ENCODE peak calls at places on chromosomes 16 and 17, in ten cellular contexts. One of them, this sample, is unnamed.
A peak's percentile ranks its signal among the peaks of the same experiment; 100 is the strongest.

GRCh38 chr16:55706739-55707487 is 51.1 kb downstream of the SLC6A2 start:
- DNase-seq in uterus: no peak
- DNase-seq in GM23248: no peak
- DNase-seq in left ventricle myocardium inferior: no peak
- DNase-seq in mesendoderm: peak; percentile 45
- DNase-seq in body of pancreas: no peak
- DNase-seq in psoas muscle: no peak
- DNase-seq in K562: no peak
- DNase-seq in MM.1S: no peak
- DNase-seq in neural progenitor cell: no peak
- DNase-seq in this sample: no peak

GRCh38 chr17:7929158-7930029 is at the start of gene KCNAB3:
- DNase-seq in uterus: peak; percentile 82
- DNase-seq in GM23248: peak; percentile 78
- DNase-seq in left ventricle myocardium inferior: peak; percentile 27
- DNase-seq in mesendoderm: peak; percentile 89
- DNase-seq in body of pancreas: no peak
- DNase-seq in psoas muscle: no peak
- DNase-seq in K562: peak; percentile 20
- DNase-seq in MM.1S: no peak
- DNase-seq in neural progenitor cell: peak; percentile 95
- DNase-seq in this sample: no peak

GRCh38 chr16:3961449-3961849 is 80.9 kb upstream of the CREBBP start:
- DNase-seq in uterus: no peak
- DNase-seq in GM23248: peak; percentile 79
- DNase-seq in left ventricle myocardium inferior: no peak
- DNase-seq in mesendoderm: peak; percentile 48
- DNase-seq in body of pancreas: peak; percentile 61
- DNase-seq in psoas muscle: peak; percentile 39
- DNase-seq in K562: no peak
- DNase-seq in MM.1S: no peak
- DNase-seq in neural progenitor cell: no peak
- DNase-seq in this sample: peak; percentile 77

GRCh38 chr17:77217136-77217535 is 76.4 kb downstream of the SEC14L1 start:
- DNase-seq in uterus: no peak
- DNase-seq in GM23248: no peak
- DNase-seq in left ventricle myocardium inferior: no peak
- DNase-seq in mesendoderm: no peak
- DNase-seq in body of pancreas: no peak
- DNase-seq in psoas muscle: no peak
- DNase-seq in K562: no peak
- DNase-seq in MM.1S: no peak
- DNase-seq in neural progenitor cell: no peak
- DNase-seq in this sample: peak; percentile 23

GRCh38 chr17:82909322-82909904 is 69.6 kb upstream of the ZNF750 start:
- DNase-seq in uterus: no peak
- DNase-seq in GM23248: no peak
- DNase-seq in left ventricle myocardium inferior: no peak
- DNase-seq in mesendoderm: no peak
- DNase-seq in body of pancreas: peak; percentile 97
- DNase-seq in psoas muscle: no peak
- DNase-seq in K562: peak; percentile 15
- DNase-seq in MM.1S: no peak
- DNase-seq in neural progenitor cell: no peak
- DNase-seq in this sample: no peak

GRCh38 chr17:78335176-78335575 is 24.7 kb downstream of the SOCS3 start:
- DNase-seq in uterus: no peak
- DNase-seq in GM23248: no peak
- DNase-seq in left ventricle myocardium inferior: no peak
- DNase-seq in mesendoderm: no peak
- DNase-seq in body of pancreas: no peak
- DNase-seq in psoas muscle: no peak
- DNase-seq in K562: no peak
- DNase-seq in MM.1S: no peak
- DNase-seq in neural progenitor cell: no peak
- DNase-seq in this sample: no peak

GRCh38 chr17:29039764-29040598 is 3.0 kb upstream of the PIPOX start:
- DNase-seq in uterus: no peak
- DNase-seq in GM23248: peak; percentile 78
- DNase-seq in left ventricle myocardium inferior: no peak
- DNase-seq in mesendoderm: peak; percentile 96
- DNase-seq in body of pancreas: no peak
- DNase-seq in psoas muscle: no peak
- DNase-seq in K562: no peak
- DNase-seq in MM.1S: no peak
- DNase-seq in neural progenitor cell: peak; percentile 70
- DNase-seq in this sample: no peak

GRCh38 chr17:65346166-65346565 is 209.0 kb downstream of the RGS9 start:
- DNase-seq in uterus: no peak
- DNase-seq in GM23248: peak; percentile 6
- DNase-seq in left ventricle myocardium inferior: no peak
- DNase-seq in mesendoderm: no peak
- DNase-seq in body of pancreas: no peak
- DNase-seq in psoas muscle: no peak
- DNase-seq in K562: no peak
- DNase-seq in MM.1S: no peak
- DNase-seq in neural progenitor cell: no peak
- DNase-seq in this sample: no peak

GRCh38 chr17:80123791-80124190 is 22.4 kb downstream of the GAA start:
- DNase-seq in uterus: no peak
- DNase-seq in GM23248: peak; percentile 64
- DNase-seq in left ventricle myocardium inferior: no peak
- DNase-seq in mesendoderm: peak; percentile 35
- DNase-seq in body of pancreas: peak; percentile 57
- DNase-seq in psoas muscle: peak; percentile 54
- DNase-seq in K562: no peak
- DNase-seq in MM.1S: no peak
- DNase-seq in neural progenitor cell: no peak
- DNase-seq in this sample: no peak

GRCh38 chr16:2838928-2839327 is 8.8 kb downstream of the ZG16B start:
- DNase-seq in uterus: peak; percentile 36
- DNase-seq in GM23248: peak; percentile 94
- DNase-seq in left ventricle myocardium inferior: peak; percentile 48
- DNase-seq in mesendoderm: peak; percentile 89
- DNase-seq in body of pancreas: peak; percentile 77
- DNase-seq in psoas muscle: peak; percentile 75
- DNase-seq in K562: peak; percentile 80
- DNase-seq in MM.1S: peak; percentile 48
- DNase-seq in neural progenitor cell: peak; percentile 90
- DNase-seq in this sample: peak; percentile 66

GRCh38 chr17:74748529-74749261 is at the start of gene NHERF1:
- DNase-seq in uterus: peak; percentile 85
- DNase-seq in GM23248: peak; percentile 97
- DNase-seq in left ventricle myocardium inferior: peak; percentile 96
- DNase-seq in mesendoderm: peak; percentile 96
- DNase-seq in body of pancreas: peak; percentile 96
- DNase-seq in psoas muscle: peak; percentile 96
- DNase-seq in K562: peak; percentile 95
- DNase-seq in MM.1S: peak; percentile 95
- DNase-seq in neural progenitor cell: peak; percentile 98
- DNase-seq in this sample: peak; percentile 98

GRCh38 chr17:67076290-67076689 is 31.9 kb downstream of the CACNG1 start:
- DNase-seq in uterus: no peak
- DNase-seq in GM23248: no peak
- DNase-seq in left ventricle myocardium inferior: no peak
- DNase-seq in mesendoderm: peak; percentile 78
- DNase-seq in body of pancreas: peak; percentile 41
- DNase-seq in psoas muscle: no peak
- DNase-seq in K562: no peak
- DNase-seq in MM.1S: no peak
- DNase-seq in neural progenitor cell: no peak
- DNase-seq in this sample: peak; percentile 46

GRCh38 chr16:77212736-77213541 is 13.7 kb downstream of the SYCE1L start:
- DNase-seq in uterus: peak; percentile 69
- DNase-seq in GM23248: peak; percentile 58
- DNase-seq in left ventricle myocardium inferior: peak; percentile 57
- DNase-seq in mesendoderm: peak; percentile 73
- DNase-seq in body of pancreas: peak; percentile 63
- DNase-seq in psoas muscle: peak; percentile 74
- DNase-seq in K562: peak; percentile 66
- DNase-seq in MM.1S: peak; percentile 19
- DNase-seq in neural progenitor cell: peak; percentile 74
- DNase-seq in this sample: peak; percentile 90

GRCh38 chr16:2973081-2973480 is 3.9 kb downstream of the PAQR4 start:
- DNase-seq in uterus: no peak
- DNase-seq in GM23248: no peak
- DNase-seq in left ventricle myocardium inferior: no peak
- DNase-seq in mesendoderm: no peak
- DNase-seq in body of pancreas: no peak
- DNase-seq in psoas muscle: no peak
- DNase-seq in K562: no peak
- DNase-seq in MM.1S: no peak
- DNase-seq in neural progenitor cell: no peak
- DNase-seq in this sample: no peak

GRCh38 chr16:8924214-8924613 is 39.5 kb downstream of the USP7 start:
- DNase-seq in uterus: no peak
- DNase-seq in GM23248: no peak
- DNase-seq in left ventricle myocardium inferior: peak; percentile 60
- DNase-seq in mesendoderm: no peak
- DNase-seq in body of pancreas: peak; percentile 69
- DNase-seq in psoas muscle: peak; percentile 72
- DNase-seq in K562: no peak
- DNase-seq in MM.1S: no peak
- DNase-seq in neural progenitor cell: no peak
- DNase-seq in this sample: no peak

GRCh38 chr17:42049834-42050359 is 504 bp downstream of the C17orf113 start:
- DNase-seq in uterus: no peak
- DNase-seq in GM23248: no peak
- DNase-seq in left ventricle myocardium inferior: no peak
- DNase-seq in mesendoderm: no peak
- DNase-seq in body of pancreas: no peak
- DNase-seq in psoas muscle: no peak
- DNase-seq in K562: no peak
- DNase-seq in MM.1S: no peak
- DNase-seq in neural progenitor cell: no peak
- DNase-seq in this sample: no peak

GRCh38 chr17:32161506-32162365 is 19.4 kb downstream of the RHOT1 start:
- DNase-seq in uterus: no peak
- DNase-seq in GM23248: peak; percentile 78
- DNase-seq in left ventricle myocardium inferior: no peak
- DNase-seq in mesendoderm: no peak
- DNase-seq in body of pancreas: no peak
- DNase-seq in psoas muscle: no peak
- DNase-seq in K562: no peak
- DNase-seq in MM.1S: no peak
- DNase-seq in neural progenitor cell: no peak
- DNase-seq in this sample: no peak

DNA sequence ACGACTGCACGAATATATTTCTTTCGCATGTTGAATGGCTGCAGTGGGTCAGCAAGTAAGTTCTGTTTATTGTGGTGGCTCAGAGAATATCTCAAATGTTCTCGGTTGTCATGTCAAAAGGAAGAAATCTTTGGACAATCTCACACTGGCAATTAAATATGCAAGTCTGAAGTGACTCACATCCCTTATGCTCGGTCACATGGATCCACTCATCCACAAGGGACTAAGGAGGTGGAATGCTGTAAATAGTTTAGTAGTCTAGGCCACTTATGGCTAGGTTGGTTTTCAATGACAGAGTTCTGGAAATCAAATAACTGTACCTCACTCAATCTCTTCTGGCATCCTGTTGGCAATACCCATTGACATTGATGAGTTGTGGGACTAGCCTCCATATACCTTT is 33.0 kb upstream of the PMP22 start:
- DNase-seq in uterus: no peak
- DNase-seq in GM23248: peak; percentile 74
- DNase-seq in left ventricle myocardium inferior: no peak
- DNase-seq in mesendoderm: no peak
- DNase-seq in body of pancreas: no peak
- DNase-seq in psoas muscle: no peak
- DNase-seq in K562: no peak
- DNase-seq in MM.1S: no peak
- DNase-seq in neural progenitor cell: no peak
- DNase-seq in this sample: no peak
- H3K27ac ChIP-seq in uterus: no peak overlapping the region
- H3K27ac ChIP-seq in GM23248: no peak overlapping the region
- H3K27ac ChIP-seq in left ventricle myocardium inferior: no peak overlapping the region
- H3K27ac ChIP-seq in mesendoderm: no peak overlapping the region
- H3K27ac ChIP-seq in body of pancreas: no peak overlapping the region
- H3K27ac ChIP-seq in psoas muscle: no peak overlapping the region
- H3K27ac ChIP-seq in K562: no peak overlapping the region
- H3K27ac ChIP-seq in MM.1S: no peak overlapping the region
- H3K27ac ChIP-seq in neural progenitor cell: no peak overlapping the region
- H3K27ac ChIP-seq in this sample: no peak overlapping the region

GRCh38 chr17:50188521-50189395 is 12.7 kb downstream of the COL1A1 start:
- DNase-seq in uterus: no peak
- DNase-seq in GM23248: peak; percentile 63
- DNase-seq in left ventricle myocardium inferior: no peak
- DNase-seq in mesendoderm: no peak
- DNase-seq in body of pancreas: no peak
- DNase-seq in psoas muscle: peak; percentile 49
- DNase-seq in K562: no peak
- DNase-seq in MM.1S: no peak
- DNase-seq in neural progenitor cell: no peak
- DNase-seq in this sample: no peak
- H3K4me1 ChIP-seq in uterus: peaks cover 20% of the 10 kb centered on the region
- H3K4me1 ChIP-seq in GM23248: peaks cover 38% of the 10 kb centered on the region
- H3K4me1 ChIP-seq in left ventricle myocardium inferior: no peaks in the 10 kb centered on the region
- H3K4me1 ChIP-seq in mesendoderm: no peaks in the 10 kb centered on the region
- H3K4me1 ChIP-seq in body of pancreas: no peaks in the 10 kb centered on the region
- H3K4me1 ChIP-seq in psoas muscle: no peaks in the 10 kb centered on the region
- H3K4me1 ChIP-seq in K562: peaks cover 12% of the 10 kb centered on the region
- H3K4me1 ChIP-seq in MM.1S: peaks cover 9% of the 10 kb centered on the region
- H3K4me1 ChIP-seq in neural progenitor cell: peaks cover 15% of the 10 kb centered on the region
- H3K4me1 ChIP-seq in this sample: no peaks in the 10 kb centered on the region

GRCh38 chr17:17706140-17707060 is 25.1 kb downstream of the RAI1 start:
- DNase-seq in uterus: no peak
- DNase-seq in GM23248: no peak
- DNase-seq in left ventricle myocardium inferior: no peak
- DNase-seq in mesendoderm: no peak
- DNase-seq in body of pancreas: no peak
- DNase-seq in psoas muscle: no peak
- DNase-seq in K562: no peak
- DNase-seq in MM.1S: no peak
- DNase-seq in neural progenitor cell: no peak
- DNase-seq in this sample: no peak
- H3K27ac ChIP-seq in uterus: no peak overlapping the region
- H3K27ac ChIP-seq in GM23248: no peak overlapping the region
- H3K27ac ChIP-seq in left ventricle myocardium inferior: no peak overlapping the region
- H3K27ac ChIP-seq in mesendoderm: no peak overlapping the region
- H3K27ac ChIP-seq in body of pancreas: no peak overlapping the region
- H3K27ac ChIP-seq in psoas muscle: no peak overlapping the region
- H3K27ac ChIP-seq in K562: no peak overlapping the region
- H3K27ac ChIP-seq in MM.1S: no peak overlapping the region
- H3K27ac ChIP-seq in neural progenitor cell: no peak overlapping the region
- H3K27ac ChIP-seq in this sample: no peak overlapping the region

DNA sequence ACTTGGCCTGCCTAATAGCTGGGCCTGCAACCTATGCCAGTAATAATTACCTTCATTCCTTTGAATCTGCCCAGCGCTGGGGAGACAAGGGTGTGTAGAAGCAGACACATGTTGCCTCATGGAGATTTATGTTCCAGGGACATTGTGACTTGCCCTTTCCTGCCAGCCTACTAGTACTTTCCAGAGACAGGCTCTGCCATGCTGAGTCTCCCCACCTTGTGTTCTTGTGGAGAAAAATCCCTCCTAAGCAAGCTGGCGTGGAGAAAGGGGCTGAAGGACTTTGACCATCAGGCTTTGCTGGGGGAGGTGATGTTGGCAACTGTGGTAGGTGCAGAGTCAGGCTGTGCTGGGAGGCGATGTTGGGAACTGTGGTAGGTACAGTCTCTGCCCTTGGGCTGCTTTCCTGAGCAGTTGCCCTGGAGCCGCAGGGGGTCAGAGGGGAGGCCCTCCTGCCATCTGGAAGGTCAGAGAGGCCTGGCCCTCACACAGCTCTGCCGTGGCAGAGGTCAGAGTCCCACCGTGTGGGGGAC is 4.0 kb downstream of the KSR1 start:
- DNase-seq in uterus: no peak
- DNase-seq in GM23248: no peak
- DNase-seq in left ventricle myocardium inferior: no peak
- DNase-seq in mesendoderm: no peak
- DNase-seq in body of pancreas: peak; percentile 32
- DNase-seq in psoas muscle: no peak
- DNase-seq in K562: no peak
- DNase-seq in MM.1S: no peak
- DNase-seq in neural progenitor cell: no peak
- DNase-seq in this sample: no peak
- H3K4me1 ChIP-seq in uterus: peaks cover 14% of the 10 kb centered on the region
- H3K4me1 ChIP-seq in GM23248: peaks cover 13% of the 10 kb centered on the region
- H3K4me1 ChIP-seq in left ventricle myocardium inferior: peaks cover 50% of the 10 kb centered on the region
- H3K4me1 ChIP-seq in mesendoderm: peaks cover 17% of the 10 kb centered on the region
- H3K4me1 ChIP-seq in body of pancreas: peaks cover 57% of the 10 kb centered on the region
- H3K4me1 ChIP-seq in psoas muscle: peaks cover 7% of the 10 kb centered on the region
- H3K4me1 ChIP-seq in K562: peaks cover 64% of the 10 kb centered on the region
- H3K4me1 ChIP-seq in MM.1S: no peaks in the 10 kb centered on the region
- H3K4me1 ChIP-seq in neural progenitor cell: peaks cover 24% of the 10 kb centered on the region
- H3K4me1 ChIP-seq in this sample: no peaks in the 10 kb centered on the region

This sample was measured in aorta.